ENCODE peak calls at places on chromosomes 16 and 17, in ten cellular contexts. K is endothelial cell of umbilical vein, Y is gastrocnemius medialis, E is GM12878, P is A549, I is heart left ventricle, L is uterus, N is tibial nerve, X is transverse colon, D is ovary. U is an unnamed sample.

GRCh38 chr17:28385037-28385797 is 13.7 kb downstream of the SARM1 start:
- DNase-seq in K (no peak), Y (no peak), E (no peak), P (no peak), I (no peak), L (no peak), N (no peak), X (peak; percentile 42), D (no peak), U (no peak)

GRCh38 chr16:78638371-78638770 is 538.9 kb downstream of the WWOX start:
- DNase-seq in K (no peak), Y (no peak), E (no peak), P (no peak), I (no peak), L (no peak), N (no peak), X (no peak), D (no peak), U (no peak)

GRCh38 chr17:74943808-74944522 is 8.3 kb downstream of the OTOP3 start:
- DNase-seq in K (no peak), Y (no peak), E (no peak), P (peak; percentile 58), I (no peak), L (no peak), N (no peak), X (peak; percentile 47), D (no peak), U (peak; percentile 37)

GRCh38 chr17:42409467-42410351 is 13.3 kb downstream of the CAVIN1 start:
- DNase-seq in K (peak; percentile 90), Y (peak; percentile 96), E (no peak), P (peak; percentile 99), I (no peak), L (peak; percentile 80), N (peak; percentile 85), X (peak; percentile 49), D (peak; percentile 56), U (peak; percentile 95)

GRCh38 chr16:53456625-53457024 is 22.4 kb downstream of the RBL2 start:
- DNase-seq in K (no peak), Y (no peak), E (no peak), P (no peak), I (no peak), L (no peak), N (no peak), X (no peak), D (no peak), U (no peak)

GRCh38 chr17:17275991-17276390 is 5.1 kb downstream of the COPS3 start:
- DNase-seq in K (no peak), Y (no peak), E (no peak), P (no peak), I (no peak), L (no peak), N (no peak), X (no peak), D (no peak), U (no peak)

GRCh38 chr17:72126575-72127486 is 6.0 kb downstream of the SOX9 start:
- DNase-seq in K (no peak), Y (no peak), E (no peak), P (peak; percentile 81), I (no peak), L (no peak), N (no peak), X (peak; percentile 39), D (no peak), U (no peak)

GRCh38 chr16:9969580-9969979 is 212.6 kb downstream of the GRIN2A start:
- DNase-seq in K (no peak), Y (no peak), E (no peak), P (no peak), I (no peak), L (no peak), N (no peak), X (no peak), D (no peak), U (no peak)

GRCh38 chr16:30356401-30357084 is 1.4 kb upstream of the CD2BP2 start:
- DNase-seq in K (no peak), Y (no peak), E (no peak), P (no peak), I (no peak), L (no peak), N (no peak), X (peak; percentile 42), D (peak; percentile 57), U (no peak)

GRCh38 chr17:44900894-44901293 is 1.6 kb upstream of the EFTUD2 start:
- DNase-seq in K (peak; percentile 93), Y (no peak), E (no peak), P (no peak), I (no peak), L (no peak), N (no peak), X (no peak), D (no peak), U (no peak)

GRCh38 chr16:62213763-62214162 is 177.5 kb upstream of the CDH8 start:
- DNase-seq in K (no peak), Y (no peak), E (no peak), P (no peak), I (no peak), L (no peak), N (no peak), X (no peak), D (no peak), U (no peak)

GRCh38 chr17:50468120-50469004 is at the start of gene CHAD:
- DNase-seq in K (no peak), Y (no peak), E (no peak), P (no peak), I (no peak), L (no peak), N (no peak), X (no peak), D (peak; percentile 51), U (no peak)

GRCh38 chr17:45722161-45722560 is 62.0 kb upstream of the CRHR1 start:
- DNase-seq in K (no peak), Y (no peak), E (no peak), P (peak; percentile 85), I (no peak), L (no peak), N (no peak), X (no peak), D (no peak), U (no peak)

GRCh38 chr17:45091778-45092425 is 30.8 kb downstream of the NMT1 start:
- DNase-seq in K (peak; percentile 11), Y (peak; percentile 58), E (no peak), P (peak; percentile 61), I (no peak), L (no peak), N (no peak), X (no peak), D (no peak), U (no peak)

GRCh38 chr17:31556969-31557620 is 165.6 kb downstream of the RAB11FIP4 start:
- DNase-seq in K (no peak), Y (no peak), E (no peak), P (no peak), I (no peak), L (no peak), N (no peak), X (no peak), D (no peak), U (no peak)

GRCh38 chr16:55116165-55116894 is 185.7 kb downstream of the IRX5 start:
- DNase-seq in K (no peak), Y (no peak), E (no peak), P (no peak), I (no peak), L (no peak), N (no peak), X (no peak), D (no peak), U (no peak)

GRCh38 chr16:71426069-71426879 is 15.6 kb downstream of the TLE7 start:
- DNase-seq in K (peak; percentile 61), Y (no peak), E (peak; percentile 67), P (peak; percentile 97), I (no peak), L (no peak), N (peak; percentile 9), X (peak; percentile 23), D (no peak), U (no peak)

GRCh38 chr16:88306860-88307545 is 75.8 kb upstream of the ZNF469 start:
- DNase-seq in K (peak; percentile 35), Y (peak; percentile 60), E (no peak), P (no peak), I (no peak), L (no peak), N (no peak), X (no peak), D (peak; percentile 57), U (no peak)

GRCh38 chr16:66250686-66251405 is 115.6 kb upstream of the CDH5 start:
- DNase-seq in K (no peak), Y (peak; percentile 75), E (no peak), P (no peak), I (peak; percentile 69), L (peak; percentile 85), N (peak; percentile 86), X (peak; percentile 48), D (peak; percentile 73), U (peak; percentile 85)

GRCh38 chr16:720990-721764 is at the start of gene ANTKMT:
- DNase-seq in K (peak; percentile 64), Y (peak; percentile 83), E (no peak), P (peak; percentile 84), I (peak; percentile 83), L (peak; percentile 78), N (peak; percentile 36), X (peak; percentile 91), D (peak; percentile 81), U (peak; percentile 93)
- TF ChIP-seq CTCF in K (no peak), Y (no peak), E (no peak), P (no peak), I (no peak), L (no peak), N (no peak), X (peak; percentile 21), D (no peak), U (no peak)

GRCh38 chr16:17801024-17801423 is 330.3 kb upstream of the XYLT1 start:
- DNase-seq in K (no peak), Y (no peak), E (no peak), P (no peak), I (no peak), L (no peak), N (no peak), X (no peak), D (no peak), U (no peak)
- TF ChIP-seq POLR2A in K (no peak), Y (no peak), E (no peak), P (no peak), I (no peak), L (no peak), N (no peak), X (no peak), D (no peak), U (no peak)

DNA sequence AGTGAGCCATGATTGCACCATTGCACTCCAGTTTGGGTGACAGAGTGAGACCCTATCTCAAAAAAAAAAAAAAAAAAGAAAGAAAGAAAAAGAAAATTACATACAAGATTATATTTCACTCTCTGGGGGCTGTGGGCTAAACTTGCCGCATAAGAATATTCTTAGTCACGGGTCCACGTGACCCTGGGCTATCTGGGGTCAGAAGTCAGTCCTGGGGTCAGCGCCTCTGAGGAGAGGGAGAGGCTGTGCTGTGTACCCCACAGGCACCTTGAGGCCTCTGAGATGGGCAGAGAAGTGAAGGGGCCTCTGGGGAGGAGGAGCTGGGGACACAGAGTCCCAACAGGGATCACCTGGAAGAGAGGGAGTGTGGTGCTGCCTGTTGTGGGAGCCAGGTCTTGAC is 5.8 kb upstream of the CD79B start:
- DNase-seq in K (no peak), Y (no peak), E (no peak), P (no peak), I (no peak), L (no peak), N (no peak), X (no peak), D (no peak), U (no peak)
- TF ChIP-seq CTCF in K (no peak), Y (no peak), E (no peak), P (no peak), I (no peak), L (no peak), N (no peak), X (no peak), D (no peak), U (no peak)

GRCh38 chr16:46885960-46886763 is 2.0 kb downstream of the GPT2 start:
- DNase-seq in K (no peak), Y (peak; percentile 79), E (no peak), P (no peak), I (no peak), L (no peak), N (peak; percentile 17), X (no peak), D (peak; percentile 38), U (no peak)
- TF ChIP-seq POLR2A in K (no peak), Y (peak; percentile 86), E (no peak), P (no peak), I (no peak), L (no peak), N (peak; percentile 27), X (no peak), D (no peak), U (no peak)